ENCODE peak calls at places on chromosomes 12 and 14, in six cellular contexts. K is GM06990; W is CD8-positive, alpha-beta T cell; L is right cardiac atrium; C is heart right ventricle; E is H9. F is an unnamed sample.

GRCh38 chr12:84696281-84696680 is 216.3 kb downstream of the SLC6A15 start:
- DNase-seq in C (no peak), L (no peak), K (no peak), W (no peak), E (no peak), F (no peak)

GRCh38 chr14:59918824-59919581 is 941 bp upstream of the LRRC9 start:
- DNase-seq in K (no peak), W (no peak), E (no peak), L (peak; percentile 22), C (no peak), F (peak; percentile 7)

GRCh38 chr12:117321572-117321971 is 39.9 kb downstream of the NOS1 start:
- DNase-seq in E (no peak), C (no peak), K (no peak), L (no peak), W (no peak), F (no peak)

GRCh38 chr14:22594156-22594716 is 3.9 kb upstream of the ABHD4 start:
- DNase-seq in K (no peak), E (no peak), L (no peak), W (no peak), C (no peak), F (no peak)

GRCh38 chr12:70049596-70050360 is 193.5 kb upstream of the CNOT2 start:
- DNase-seq in C (no peak), W (no peak), E (no peak), L (no peak), K (peak; percentile 37), F (no peak)

GRCh38 chr12:75212072-75212471 is 2.4 kb upstream of the KCNC2 start:
- DNase-seq in L (no peak), K (no peak), E (no peak), C (no peak), W (no peak), F (no peak)

GRCh38 chr12:94874086-94874985 is 129.2 kb downstream of the NDUFA12 start:
- DNase-seq in C (no peak), E (no peak), K (no peak), W (no peak), L (no peak), F (no peak)

GRCh38 chr14:63670692-63671091 is 29.0 kb upstream of the WDR89 start:
- DNase-seq in L (no peak), C (no peak), K (no peak), E (no peak), W (no peak), F (no peak)

GRCh38 chr12:51631591-51631990 is 40.6 kb downstream of the SCN8A start:
- DNase-seq in W (no peak), C (no peak), E (no peak), L (no peak), K (no peak), F (no peak)

GRCh38 chr12:89571481-89572190 is 45.8 kb upstream of the POC1B start:
- DNase-seq in K (no peak), E (no peak), W (no peak), C (no peak), L (no peak), F (peak; percentile 43)

GRCh38 chr12:125187148-125187733 is 122.0 kb downstream of the AACS start:
- DNase-seq in W (no peak), C (no peak), E (no peak), L (no peak), K (no peak), F (no peak)

GRCh38 chr12:100566887-100567637 is 6.4 kb upstream of the GAS2L3 start:
- DNase-seq in K (peak; percentile 14), E (no peak), C (peak; percentile 27), W (no peak), L (no peak), F (no peak)

GRCh38 chr12:2797721-2798418 is 3.1 kb downstream of the FKBP4 start:
- DNase-seq in L (peak; percentile 67), K (no peak), E (no peak), C (peak; percentile 65), W (no peak), F (no peak)

DNA sequence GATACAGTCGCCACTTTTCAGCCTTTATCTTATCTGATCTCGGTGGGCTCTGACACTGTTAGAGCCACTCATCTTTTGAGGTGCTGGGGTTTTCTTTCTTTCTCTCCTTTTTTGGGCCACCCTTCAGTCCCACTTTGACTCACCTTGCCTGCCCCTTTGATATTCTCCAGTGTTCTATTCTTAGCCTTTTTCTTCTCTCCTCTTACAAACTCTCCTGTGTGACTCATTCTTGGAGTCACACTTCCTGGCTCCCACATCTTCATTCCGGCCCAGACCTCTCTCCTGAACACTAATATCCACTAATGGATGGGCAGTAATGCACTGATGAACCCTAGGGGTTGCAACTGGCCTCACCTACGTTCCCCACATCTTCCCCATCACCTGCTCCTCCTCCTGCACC is 2.2 kb upstream of the DCD start:
- DNase-seq in E (no peak), L (no peak), K (no peak), C (no peak), W (no peak), F (no peak)
- H3K27me3 ChIP-seq in E (no peaks in the 10 kb centered on the region), L (no peaks in the 10 kb centered on the region), K (peaks cover 6% of the 10 kb centered on the region), C (peaks cover 12% of the 10 kb centered on the region), W (no peaks in the 10 kb centered on the region), F (peaks cover 4% of the 10 kb centered on the region)

GRCh38 chr14:54333511-54333910 is 63.3 kb upstream of the CDKN3 start:
- DNase-seq in E (no peak), C (no peak), K (no peak), L (no peak), W (no peak), F (no peak)
- H3K27me3 ChIP-seq in E (no peaks in the 10 kb centered on the region), C (no peaks in the 10 kb centered on the region), K (no peaks in the 10 kb centered on the region), L (no peaks in the 10 kb centered on the region), W (no peaks in the 10 kb centered on the region), F (peaks cover 3% of the 10 kb centered on the region)

GRCh38 chr12:26196424-26196722 is 1.0 kb downstream of the SSPN start:
- DNase-seq in W (no peak), K (no peak), C (no peak), L (peak; percentile 13), E (no peak), F (no peak)

GRCh38 chr12:26195641-26196423 is 459 bp downstream of the SSPN start:
- DNase-seq in C (peak; percentile 51), L (peak; percentile 64), E (peak; percentile 61), K (peak; percentile 23), W (no peak), F (peak; percentile 79)

GRCh38 chr12:26195250-26195640 is at the start of gene SSPN:
- DNase-seq in C (peak; percentile 73), L (peak; percentile 71), W (no peak), E (peak; percentile 67), K (peak; percentile 13), F (peak; percentile 78)

GRCh38 chr12:26192142-26192541 is 3.2 kb upstream of the SSPN start:
- DNase-seq in K (no peak), W (no peak), C (no peak), E (no peak), L (no peak), F (no peak)

DNA sequence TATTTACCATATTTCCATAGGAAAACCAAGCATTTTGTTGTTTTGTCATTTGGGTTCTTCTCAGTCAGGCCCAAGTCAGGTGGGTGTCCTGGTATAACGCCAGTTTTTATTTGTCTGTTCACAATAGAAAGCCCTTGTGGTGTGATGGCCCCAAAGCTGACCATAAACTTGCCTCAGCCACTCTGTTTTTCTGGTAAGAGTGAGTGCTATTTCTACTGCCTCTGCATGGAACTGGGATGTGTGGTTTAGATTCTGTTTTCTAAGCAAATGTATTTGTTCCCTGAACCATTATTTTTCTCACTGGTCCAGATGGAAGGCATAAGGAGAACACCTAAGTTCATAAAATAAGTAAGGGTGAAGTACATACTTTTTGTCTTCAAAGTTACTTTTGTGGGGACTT is 1.8 kb upstream of the SSPN start:
- DNase-seq in K (no peak), L (no peak), E (no peak), C (no peak), W (no peak), F (no peak)
- H3K27me3 ChIP-seq in K (peaks cover 4% of the 10 kb centered on the region), L (no peaks in the 10 kb centered on the region), E (peaks cover 8% of the 10 kb centered on the region), C (no peaks in the 10 kb centered on the region), W (peaks cover 3% of the 10 kb centered on the region), F (no peaks in the 10 kb centered on the region)

DNA sequence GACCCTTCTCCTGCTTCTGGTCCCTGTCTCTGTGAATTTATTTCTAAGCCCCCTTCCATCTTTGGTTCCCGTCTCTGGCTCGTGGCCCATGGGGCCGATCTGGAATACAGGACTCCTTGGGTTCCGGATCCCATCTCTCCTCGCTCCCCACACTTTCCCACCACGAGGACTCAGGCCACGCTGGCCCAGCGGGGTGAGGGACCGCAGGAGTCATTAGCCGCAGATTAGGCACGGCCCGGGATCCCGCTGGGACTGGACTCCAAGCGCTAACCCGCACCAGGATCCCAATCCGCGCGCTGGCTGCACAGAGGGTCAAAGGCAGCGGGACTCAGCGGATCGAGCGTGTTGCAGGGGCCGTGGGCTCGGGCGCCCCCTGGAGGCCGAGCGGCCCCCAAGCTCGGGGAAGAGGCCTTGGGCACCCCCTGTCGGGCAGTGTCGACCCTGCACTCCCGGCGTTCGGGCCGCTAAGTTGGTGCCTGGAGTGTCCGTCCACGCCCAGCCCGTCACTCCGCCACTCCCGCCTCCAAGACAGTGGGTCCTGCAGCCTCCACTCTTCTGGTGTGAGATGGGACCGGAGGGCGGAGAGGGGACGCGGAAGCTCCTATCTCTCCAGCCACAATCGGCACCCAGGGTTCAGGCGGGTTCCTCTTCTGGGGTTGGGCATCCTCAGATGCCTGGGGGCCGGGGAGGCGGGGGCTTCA is 9.5 kb downstream of the SHMT2 start:
- DNase-seq in L (peak; percentile 89), E (peak; percentile 93), C (peak; percentile 87), K (peak; percentile 91), W (peak; percentile 73), F (peak; percentile 85)
- H3K27me3 ChIP-seq in L (no peaks in the 10 kb centered on the region), E (peaks cover 56% of the 10 kb centered on the region), C (peaks cover 71% of the 10 kb centered on the region), K (peaks cover 7% of the 10 kb centered on the region), W (peaks cover 48% of the 10 kb centered on the region), F (peaks cover 5% of the 10 kb centered on the region)

GRCh38 chr12:113453330-113453729 is 18.3 kb downstream of the LHX5 start:
- DNase-seq in L (no peak), C (no peak), W (no peak), K (no peak), E (no peak), F (no peak)

GRCh38 chr12:113449299-113449698 is 22.4 kb downstream of the LHX5 start:
- DNase-seq in C (no peak), L (no peak), W (no peak), E (no peak), K (no peak), F (no peak)

GRCh38 chr12:113448874-113449273 is 22.8 kb downstream of the LHX5 start:
- DNase-seq in W (no peak), E (no peak), C (no peak), K (no peak), L (no peak), F (no peak)

GRCh38 chr12:113452458-113452857 is 19.2 kb downstream of the LHX5 start:
- DNase-seq in C (no peak), E (no peak), W (no peak), K (no peak), L (no peak), F (no peak)

DNA sequence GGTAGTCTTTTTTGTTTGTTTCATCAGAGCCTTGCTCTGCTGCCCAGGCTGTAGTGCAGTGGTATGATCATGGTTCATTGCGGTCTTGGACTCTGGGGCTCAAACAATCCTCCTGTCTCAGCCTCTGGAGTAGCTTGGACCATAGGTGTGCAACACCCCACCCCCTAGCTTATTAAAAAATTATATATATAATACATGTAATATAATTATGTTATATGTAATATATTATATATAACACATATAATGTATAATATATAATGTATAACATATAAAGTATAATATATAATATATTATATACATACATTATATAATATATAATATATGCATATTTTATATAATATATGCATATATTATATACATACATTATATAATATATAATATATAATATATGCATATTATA is 21.8 kb downstream of the LHX5 start:
- DNase-seq in K (no peak), E (no peak), L (no peak), W (no peak), C (no peak), F (no peak)
- H3K27me3 ChIP-seq in K (peaks cover 1% of the 10 kb centered on the region), E (no peaks in the 10 kb centered on the region), L (no peaks in the 10 kb centered on the region), W (no peaks in the 10 kb centered on the region), C (peaks cover 44% of the 10 kb centered on the region), F (no peaks in the 10 kb centered on the region)